ENCODE peak calls at places on chromosomes 7 and 10, in eight cellular contexts. R, T, S, Q, X, I, J and N are unnamed samples.

GRCh38 chr10:132310701-132311337 is 3.1 kb upstream of the STK32C start:
- DNase-seq in J (no peak), R (no peak), X (no peak), S (no peak), T (peak), Q (no peak), I (no peak), N (no peak)

GRCh38 chr10:4474829-4475228 is 351.2 kb upstream of the AKR1E2 start:
- DNase-seq in X (no peak), S (no peak), J (no peak), R (no peak), I (no peak), Q (no peak), T (no peak), N (no peak)

GRCh38 chr10:30493609-30494530 is 59.9 kb downstream of the MAP3K8 start:
- DNase-seq in T (no peak), S (peak), Q (peak), R (no peak), X (no peak), J (no peak), I (peak), N (no peak)

GRCh38 chr10:115045516-115045915 is 47.6 kb upstream of the ATRNL1 start:
- DNase-seq in X (no peak), J (no peak), S (no peak), R (no peak), I (no peak), T (no peak), Q (no peak), N (no peak)

GRCh38 chr10:115665549-115665948 is 572.4 kb downstream of the ATRNL1 start:
- DNase-seq in T (no peak), R (no peak), I (no peak), Q (no peak), S (no peak), J (no peak), X (no peak), N (no peak)

GRCh38 chr10:47443145-47443544 is 40.8 kb downstream of the ANXA8 start:
- DNase-seq in I (no peak), X (no peak), T (peak), J (no peak), S (no peak), Q (no peak), R (no peak), N (no peak)

GRCh38 chr7:7576344-7576743 is 9.7 kb downstream of the MIOS start:
- DNase-seq in T (no peak), S (no peak), I (no peak), X (no peak), Q (no peak), J (no peak), R (no peak), N (no peak)

GRCh38 chr7:21412291-21412896 is 15.5 kb upstream of the SP4 start:
- DNase-seq in X (no peak), J (no peak), S (no peak), T (no peak), I (no peak), Q (no peak), R (no peak), N (no peak)

GRCh38 chr10:77776487-77776886 is 138.9 kb upstream of the KCNMA1 start:
- DNase-seq in Q (no peak), J (no peak), T (no peak), X (no peak), S (no peak), R (no peak), I (no peak), N (no peak)

GRCh38 chr7:93298671-93299070 is 66.5 kb downstream of the VPS50 start:
- DNase-seq in T (no peak), X (no peak), J (no peak), Q (no peak), I (no peak), S (no peak), R (peak), N (no peak)

GRCh38 chr10:51733061-51733460 is 33.7 kb upstream of the CSTF2T start:
- DNase-seq in J (no peak), I (no peak), T (no peak), Q (peak), R (no peak), S (no peak), X (no peak), N (no peak)

GRCh38 chr7:17638727-17639126 is 301.6 kb downstream of the SNX13 start:
- DNase-seq in S (no peak), T (no peak), Q (peak), R (no peak), J (no peak), I (no peak), X (no peak), N (no peak)

GRCh38 chr10:61463035-61463909 is 10.1 kb upstream of the TMEM26 start:
- DNase-seq in Q (peak), T (no peak), S (no peak), J (no peak), X (no peak), R (no peak), I (no peak), N (no peak)

GRCh38 chr7:157568071-157568784 is 231.4 kb downstream of the DNAJB6 start:
- DNase-seq in I (no peak), T (no peak), S (no peak), Q (no peak), J (no peak), R (no peak), X (no peak), N (no peak)

GRCh38 chr10:11016959-11017574 is 605 bp upstream of the CELF2 start:
- DNase-seq in T (no peak), S (no peak), R (no peak), J (no peak), Q (no peak), I (no peak), X (no peak), N (no peak)

GRCh38 chr7:144584741-144585140 is 181.2 kb upstream of the NOBOX start:
- DNase-seq in T (no peak), J (no peak), I (no peak), S (no peak), Q (no peak), X (no peak), R (no peak), N (no peak)

GRCh38 chr7:123191132-123191531 is 8.6 kb downstream of the SLC13A1 start:
- DNase-seq in Q (no peak), R (no peak), S (no peak), I (no peak), J (no peak), X (no peak), T (no peak), N (no peak)